ENCODE peak calls at places on chromosomes 12 and 14, in four cellular contexts. F, E, U and A are unnamed samples.

GRCh38 chr14:24130380-24130716 is at the start of gene FITM1:
- DNase-seq in F (no peak), E (no peak), U (no peak), A (no peak)

GRCh38 chr12:40158592-40159111 is 52.8 kb upstream of the SLC2A13 start:
- DNase-seq in F (no peak), E (no peak), U (no peak), A (no peak)

GRCh38 chr12:26298785-26299621 is 103.6 kb downstream of the SSPN start:
- DNase-seq in F (no peak), E (no peak), U (peak; percentile 91), A (peak; percentile 28)

GRCh38 chr14:93078830-93079229 is 36.9 kb downstream of the ITPK1 start:
- DNase-seq in F (no peak), E (no peak), U (no peak), A (no peak)

GRCh38 chr14:95039259-95039992 is 117.9 kb downstream of the DICER1 start:
- DNase-seq in F (no peak), E (no peak), U (no peak), A (no peak)

GRCh38 chr12:10160659-10161386 is 11.1 kb downstream of the OLR1 start:
- DNase-seq in F (no peak), E (no peak), U (no peak), A (no peak)

GRCh38 chr14:52043690-52044089 is 25.2 kb downstream of the NID2 start:
- DNase-seq in F (no peak), E (peak; percentile 21), U (no peak), A (peak; percentile 24)

GRCh38 chr14:39762576-39763401 is 330.6 kb upstream of the FBXO33 start:
- DNase-seq in F (no peak), E (peak; percentile 58), U (peak; percentile 59), A (no peak)

GRCh38 chr14:101008631-101009336 is 105.3 kb upstream of the RTL1 start:
- DNase-seq in F (no peak), E (no peak), U (no peak), A (no peak)

GRCh38 chr12:100986595-100987547 is 192.3 kb downstream of the ANO4 start:
- DNase-seq in F (no peak), E (no peak), U (no peak), A (no peak)

GRCh38 chr14:29475641-29476040 is 452.0 kb downstream of the PRKD1 start:
- DNase-seq in F (no peak), E (no peak), U (no peak), A (no peak)

DNA sequence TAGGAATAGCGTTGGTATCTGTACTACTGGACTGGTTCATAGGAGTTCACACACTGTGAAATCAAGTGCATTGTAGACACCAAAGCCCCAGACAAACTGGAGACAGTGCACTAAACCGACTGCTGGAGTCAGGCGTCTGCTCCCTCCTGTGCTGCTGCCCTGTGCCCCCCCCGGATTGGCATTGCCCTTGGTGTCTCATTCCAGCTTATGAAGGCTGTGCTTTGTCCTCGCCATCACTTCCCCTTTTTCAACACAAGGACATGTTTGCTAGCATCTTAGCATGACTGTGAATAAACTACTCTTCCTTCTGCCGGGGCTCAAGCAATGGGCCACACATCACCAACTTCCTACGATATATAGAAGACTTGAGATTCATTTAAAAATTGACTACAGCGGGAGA is 84.0 kb downstream of the TMCC3 start:
- DNase-seq in F (no peak), E (no peak), U (no peak), A (no peak)
- TF ChIP-seq HDAC6 in F (no peak), E (no peak), U (no peak), A (no peak)

DNA sequence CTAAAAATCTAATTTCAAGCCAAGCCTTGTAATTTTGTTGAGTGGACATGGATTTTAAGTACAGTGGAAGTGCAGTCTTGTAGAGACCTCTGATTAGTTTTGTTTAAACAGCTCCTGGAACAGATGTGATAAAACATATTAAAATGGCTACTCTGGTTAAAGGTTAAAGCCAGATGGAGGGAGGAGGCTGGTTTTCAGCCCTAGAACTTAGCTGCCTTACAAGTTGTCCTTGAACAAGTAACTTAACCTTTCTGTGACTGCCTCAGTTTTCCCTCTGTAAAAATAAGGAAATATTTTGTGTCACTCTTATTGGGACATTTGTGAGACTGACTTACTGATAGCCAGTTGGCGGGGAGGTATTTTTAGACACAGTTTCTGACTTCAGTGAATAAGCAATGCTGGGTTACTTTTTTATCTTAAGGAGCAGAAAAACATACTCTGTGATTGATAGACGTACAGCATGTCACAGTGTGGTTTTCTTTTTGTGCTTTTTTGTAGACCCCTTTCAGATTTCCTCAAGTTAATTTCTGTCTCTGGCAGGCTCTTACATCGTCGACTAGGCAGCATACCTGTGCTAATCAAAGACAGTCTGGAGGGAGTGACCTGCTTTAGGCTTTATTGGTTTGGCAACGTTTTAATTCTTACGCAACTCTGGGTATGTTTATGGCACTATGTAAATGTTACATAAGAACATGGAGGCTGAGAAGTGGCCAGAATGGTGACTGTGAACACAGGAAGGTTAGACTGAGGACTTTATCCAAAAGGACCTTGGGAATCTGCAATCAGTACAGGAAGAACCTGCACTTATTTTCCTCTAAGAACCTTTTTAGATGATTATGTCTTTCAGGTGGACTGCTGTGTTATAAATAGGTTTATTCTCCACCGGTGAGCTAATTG is 3.2 kb downstream of the ACVR1B start:
- DNase-seq in F (no peak), E (peak; percentile 55), U (no peak), A (peak; percentile 59)
- TF ChIP-seq HDAC6 in F (no peak), E (no peak), U (no peak), A (no peak)

DNA sequence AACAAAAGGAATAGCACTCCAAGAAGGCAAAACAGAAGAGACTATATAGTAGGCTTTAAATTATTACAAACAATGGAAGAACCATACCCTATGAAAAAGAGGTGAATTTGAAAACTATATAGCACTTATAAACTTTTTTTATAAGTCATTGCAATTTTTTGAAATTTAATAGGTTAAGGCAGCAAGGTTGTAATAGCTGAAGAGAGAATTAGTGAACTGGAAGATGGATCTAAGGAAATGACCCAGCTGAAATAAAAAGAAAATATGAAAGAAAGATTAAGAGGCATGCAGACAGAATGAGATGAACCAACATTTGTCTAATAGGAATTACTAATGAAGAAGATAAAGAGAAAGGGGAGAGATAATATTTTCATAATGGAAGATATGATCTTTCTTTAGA is 9.8 kb downstream of the TESC start:
- DNase-seq in F (no peak), E (no peak), U (no peak), A (no peak)
- TF ChIP-seq HDAC6 in F (no peak), E (no peak), U (no peak), A (no peak)

GRCh38 chr14:83463500-83464098 is 1929.9 kb upstream of the SEL1L start:
- DNase-seq in F (peak; percentile 5), E (peak; percentile 12), U (no peak), A (peak; percentile 10)
- TF ChIP-seq HDAC6 in F (no peak), E (no peak), U (no peak), A (no peak)

GRCh38 chr12:62135553-62136200 is 124.5 kb upstream of the USP15 start:
- DNase-seq in F (no peak), E (no peak), U (no peak), A (no peak)

GRCh38 chr12:62130400-62130799 is 129.8 kb upstream of the USP15 start:
- DNase-seq in F (no peak), E (no peak), U (no peak), A (no peak)

GRCh38 chr12:62128186-62128965 is 131.8 kb upstream of the USP15 start:
- DNase-seq in F (no peak), E (no peak), U (no peak), A (no peak)

GRCh38 chr12:62131153-62131552 is 129.1 kb upstream of the USP15 start:
- DNase-seq in F (no peak), E (no peak), U (no peak), A (no peak)

GRCh38 chr12:62133440-62133839 is 126.8 kb upstream of the USP15 start:
- DNase-seq in F (no peak), E (no peak), U (no peak), A (no peak)
- TF ChIP-seq HDAC6 in F (no peak), E (no peak), U (no peak), A (no peak)

GRCh38 chr12:74541074-74541473 is 3.4 kb downstream of the ATXN7L3B start:
- DNase-seq in F (no peak), E (no peak), U (no peak), A (peak; percentile 10)
- TF ChIP-seq HDAC6 in F (no peak), E (no peak), U (no peak), A (no peak)

GRCh38 chr12:116299548-116300150 is 22.2 kb upstream of the MED13L start:
- DNase-seq in F (no peak), E (no peak), U (no peak), A (no peak)

GRCh38 chr12:116303076-116303465 is 25.6 kb upstream of the MED13L start:
- DNase-seq in F (no peak), E (no peak), U (no peak), A (no peak)

GRCh38 chr12:116304621-116305020 is 27.1 kb upstream of the MED13L start:
- DNase-seq in F (no peak), E (no peak), U (no peak), A (no peak)

GRCh38 chr12:116303929-116304328 is 26.4 kb upstream of the MED13L start:
- DNase-seq in F (no peak), E (no peak), U (no peak), A (no peak)

GRCh38 chr12:116302200-116303075 is 24.9 kb upstream of the MED13L start:
- DNase-seq in F (no peak), E (no peak), U (no peak), A (no peak)
- TF ChIP-seq HDAC6 in F (no peak), E (no peak), U (no peak), A (no peak)